ENCODE peak calls at places on chromosome 1, in four cellular contexts. L is IMR-90, K is H9, T is neuronal stem cell. Y is an unnamed sample.

GRCh38 chr1:15796086-15796462 is 11.4 kb downstream of the UQCRHL start:
- DNase-seq in K (no peak), L (no peak), T (no peak), Y (no peak)

GRCh38 chr1:200302893-200303250 is 107.0 kb downstream of the ZNF281 start:
- DNase-seq in K (no peak), T (no peak), L (no peak), Y (no peak)

GRCh38 chr1:231139125-231139649 is 22.7 kb upstream of the TRIM67 start:
- DNase-seq in K (no peak), T (no peak), L (peak), Y (peak)

GRCh38 chr1:2009297-2010053 is 5.9 kb upstream of the CFAP74 start:
- DNase-seq in T (no peak), L (no peak), K (no peak), Y (no peak)

GRCh38 chr1:87424541-87424940 is 95.9 kb downstream of the LMO4 start:
- DNase-seq in T (no peak), L (no peak), K (no peak), Y (no peak)

GRCh38 chr1:223860051-223860559 is 14.4 kb upstream of the TP53BP2 start:
- DNase-seq in K (no peak), L (no peak), T (no peak), Y (no peak)

GRCh38 chr1:25063591-25064416 is 133.7 kb upstream of the RUNX3 start:
- DNase-seq in L (no peak), K (no peak), T (no peak), Y (peak)

GRCh38 chr1:96366516-96366915 is 355.1 kb upstream of the PTBP2 start:
- DNase-seq in T (no peak), K (no peak), L (no peak), Y (peak)

GRCh38 chr1:154999651-155000474 is 2.7 kb upstream of the ZBTB7B start:
- DNase-seq in K (peak), T (no peak), L (no peak), Y (peak)

GRCh38 chr1:53656062-53656915 is 82.7 kb downstream of the GLIS1 start:
- DNase-seq in K (no peak), L (peak), T (no peak), Y (peak)

GRCh38 chr1:2645776-2646175 is 13.0 kb upstream of the MMEL1 start:
- DNase-seq in L (no peak), T (no peak), K (no peak), Y (no peak)

GRCh38 chr1:94954292-94955220 is 27.6 kb upstream of the CNN3 start:
- DNase-seq in L (no peak), K (no peak), T (peak), Y (peak)

GRCh38 chr1:15706751-15707150 is 22.6 kb downstream of the PLEKHM2 start:
- DNase-seq in T (no peak), L (no peak), K (no peak), Y (no peak)

GRCh38 chr1:149986486-149987296 is 23.8 kb downstream of the OTUD7B start:
- DNase-seq in L (peak), K (no peak), T (no peak), Y (peak)

GRCh38 chr1:18264450-18265000 is 156.9 kb downstream of the IGSF21 start:
- DNase-seq in L (no peak), K (no peak), T (no peak), Y (no peak)

GRCh38 chr1:168410464-168410863 is 129.8 kb downstream of the TBX19 start:
- DNase-seq in K (no peak), L (no peak), T (no peak), Y (no peak)

GRCh38 chr1:108505766-108506075 is 54.2 kb upstream of the EEIG2 start:
- DNase-seq in K (no peak), T (no peak), L (no peak), Y (no peak)

GRCh38 chr1:2205191-2205952 is 10.8 kb upstream of the FAAP20 start:
- DNase-seq in K (peak), T (peak), L (peak), Y (peak)

GRCh38 chr1:72281144-72281543 is 1.2 kb downstream of the NEGR1 start:
- DNase-seq in T (no peak), L (peak), K (no peak), Y (peak)

GRCh38 chr1:214351551-214352277 is 70.8 kb downstream of the SMYD2 start:
- DNase-seq in T (no peak), L (no peak), K (no peak), Y (no peak)

DNA sequence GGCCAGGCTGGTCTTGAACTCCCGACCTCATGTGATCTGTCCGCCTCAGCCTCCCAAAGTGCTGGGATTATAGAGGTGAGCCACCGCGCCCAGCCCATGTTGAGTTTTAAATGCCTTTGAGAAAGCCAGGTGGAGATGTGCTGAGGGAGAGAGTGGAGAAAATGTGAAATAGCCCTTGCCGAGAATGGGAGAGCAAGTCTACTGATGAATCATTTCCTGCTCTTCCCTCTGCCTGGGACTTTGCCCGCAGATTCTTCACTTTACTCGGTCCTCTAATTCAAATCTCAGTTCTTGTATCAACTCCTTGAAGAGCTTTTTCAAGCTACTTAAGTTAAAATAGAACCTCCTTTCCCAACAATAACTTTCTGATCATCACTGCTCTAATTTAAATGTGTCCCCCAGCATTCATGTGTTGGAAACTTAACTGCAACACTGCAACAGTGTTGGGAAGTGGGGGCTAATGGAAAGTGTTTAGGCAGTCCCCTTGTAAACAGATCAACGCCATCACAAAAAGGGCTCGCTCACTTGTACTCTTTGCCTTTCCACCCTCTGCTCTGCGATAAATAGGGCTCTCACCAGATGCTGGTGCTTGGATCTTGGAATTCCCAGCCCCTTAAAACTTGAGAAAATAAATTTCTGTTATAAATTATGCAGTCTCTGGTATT is 27.8 kb downstream of the OSBPL9 start:
- DNase-seq in L (peak), T (no peak), K (no peak), Y (peak)
- H3K14ac ChIP-seq in L (peak), T (no peak), K (no peak), Y (no peak)

DNA sequence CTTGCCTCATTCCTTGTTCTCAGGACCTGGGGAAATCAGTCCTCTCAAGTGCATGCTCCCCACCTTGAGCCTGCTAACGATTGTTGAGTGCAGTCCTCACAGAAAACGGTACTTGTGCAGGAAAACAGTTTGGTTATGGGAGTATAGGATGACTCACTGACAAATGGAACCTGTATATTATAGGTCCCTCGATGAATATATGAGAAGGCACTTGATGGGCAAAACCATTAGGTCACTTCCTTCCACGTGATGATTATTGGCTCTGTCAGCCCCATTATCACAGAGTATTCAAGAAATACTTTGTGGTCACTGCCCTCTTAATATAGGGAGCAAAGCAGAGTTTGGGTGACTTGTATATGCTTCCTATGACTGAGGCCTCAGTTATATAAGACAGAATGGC is 6.2 kb downstream of the CCDC17 start:
- DNase-seq in T (no peak), K (no peak), L (peak), Y (peak)
- H2AK5ac ChIP-seq in T (no peak), K (no peak), L (no peak), Y (no peak)

GRCh38 chr1:37112427-37112826 is 78.1 kb upstream of the GRIK3 start:
- DNase-seq in L (no peak), K (no peak), T (no peak), Y (no peak)
- H3K4me2 ChIP-seq in L (no peak), K (no peak), T (no peak), Y (no peak)

DNA sequence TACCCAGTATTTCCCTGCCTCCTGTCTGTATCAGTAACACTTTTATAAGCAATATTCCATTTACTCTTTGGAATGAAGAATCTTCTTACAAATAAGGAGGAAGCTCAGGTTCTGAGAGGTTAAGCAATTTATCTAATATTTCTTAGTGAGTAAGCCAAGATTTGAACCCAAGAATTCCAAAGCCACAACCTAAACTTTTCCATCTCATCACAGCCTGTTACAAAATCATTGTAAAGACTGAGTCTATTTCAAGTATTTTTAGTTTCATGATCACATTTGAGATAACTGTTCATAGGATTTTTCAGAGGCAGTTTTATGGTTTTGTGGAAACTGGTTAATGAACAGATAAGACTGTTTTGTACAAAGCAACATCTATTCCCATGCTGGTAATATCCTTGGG is 29.8 kb upstream of the HHAT start:
- DNase-seq in L (no peak), T (no peak), K (no peak), Y (peak)
- H3K14ac ChIP-seq in L (no peak), T (no peak), K (no peak), Y (no peak)

DNA sequence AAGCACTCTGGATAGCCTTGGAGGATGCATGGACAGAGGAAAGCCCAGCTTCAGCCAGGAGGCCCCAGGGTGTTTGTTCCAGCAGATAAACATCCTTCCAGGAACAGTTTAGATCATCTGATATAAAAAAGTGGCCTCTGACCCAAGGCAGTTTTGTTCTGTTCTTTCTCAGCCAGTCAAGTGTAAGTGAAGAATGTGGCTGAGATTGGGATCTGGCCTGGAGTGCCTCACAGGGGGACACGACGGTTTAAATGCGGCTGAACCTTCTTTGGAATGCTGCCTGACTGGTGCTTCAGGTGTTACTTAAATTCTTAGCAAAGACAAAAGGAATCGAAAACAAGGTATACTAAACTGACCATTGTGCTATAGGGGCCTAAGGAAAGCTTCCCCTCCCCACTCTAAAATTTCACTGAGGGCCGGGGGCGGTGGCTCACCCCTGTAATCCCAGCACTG is 58.2 kb upstream of the VTCN1 start:
- DNase-seq in L (no peak), T (no peak), K (peak), Y (peak)
- H2AK5ac ChIP-seq in L (no peak), T (no peak), K (no peak), Y (no peak)

GRCh38 chr1:26789953-26790352 is 2.2 kb downstream of the PIGV start:
- DNase-seq in T (no peak), K (no peak), L (no peak), Y (no peak)
- H3K4me2 ChIP-seq in T (no peak), K (no peak), L (no peak), Y (no peak)

GRCh38 chr1:236751935-236752334 is 43.2 kb upstream of the MTR start:
- DNase-seq in K (no peak), L (no peak), T (no peak), Y (no peak)
- H3K14ac ChIP-seq in K (no peak), L (no peak), T (no peak), Y (no peak)

DNA sequence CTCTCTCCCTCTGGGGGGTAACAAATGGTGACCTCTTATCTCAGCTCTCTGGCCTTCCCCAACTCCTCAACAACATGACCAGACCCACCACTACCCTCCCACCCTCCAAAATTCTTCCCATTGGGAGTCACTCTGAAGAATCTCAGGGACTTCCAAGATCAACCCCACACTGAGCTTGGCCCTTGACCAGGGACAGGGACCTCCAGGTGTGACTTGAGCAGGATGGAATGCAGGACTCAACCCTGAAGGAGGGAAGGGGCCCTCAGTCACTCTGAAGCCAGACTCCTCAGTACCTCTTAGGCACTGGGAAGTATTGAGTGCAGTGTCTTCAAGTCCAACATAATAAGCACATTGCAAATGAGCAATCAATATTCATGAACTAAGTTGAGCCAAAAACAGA is 1.9 kb downstream of the CASQ1 start:
- DNase-seq in T (no peak), L (no peak), K (no peak), Y (no peak)
- H2AK5ac ChIP-seq in T (no peak), L (peak), K (no peak), Y (no peak)

DNA sequence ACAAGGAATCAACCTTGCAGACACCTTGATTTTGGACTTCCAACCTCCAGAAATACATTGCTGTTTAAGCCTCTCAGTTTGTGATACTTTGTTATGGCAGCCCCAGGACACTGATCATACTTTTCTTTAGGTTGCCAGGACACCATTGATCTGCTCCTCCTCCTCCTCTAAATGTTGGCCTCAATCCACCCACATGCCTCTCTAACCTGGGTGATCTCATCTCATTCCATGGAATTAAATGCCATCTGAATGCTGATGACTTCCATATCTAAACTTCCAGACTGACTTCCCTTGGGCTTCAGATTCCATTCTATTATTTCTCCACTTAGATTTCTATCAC is 7.4 kb upstream of the PPP1R15B start:
- DNase-seq in T (no peak), L (peak), K (no peak), Y (no peak)
- H3K4me2 ChIP-seq in T (no peak), L (no peak), K (no peak), Y (no peak)

Y was measured in mesenchymal stem cell.